ENCODE peak calls at places on chromosomes 7 and 10, in nine cellular contexts. P is RKO; Z is body of pancreas; S is nephron progenitor cell; J is T-cell; H is effector CD4-positive, alpha-beta T cell; Q is RPMI7951; G is non-pigmented ciliary epithelial cell; T is HTR-8/SVneo. A is an unnamed sample.

GRCh38 chr7:135672560-135673359 is 10.4 kb downstream of the STMP1 start:
- DNase-seq in H (no peak), Z (peak; percentile 18), J (no peak), T (peak; percentile 41), Q (peak; percentile 70), G (no peak), P (peak; percentile 81), S (no peak), A (no peak)

GRCh38 chr7:33807779-33808482 is 97.4 kb upstream of the BMPER start:
- DNase-seq in H (no peak), G (peak; percentile 69), P (peak; percentile 36), Q (peak; percentile 86), Z (peak; percentile 7), J (no peak), T (peak; percentile 27), S (peak; percentile 30), A (no peak)

GRCh38 chr10:21372651-21373410 is 152.7 kb downstream of the SKIDA1 start:
- DNase-seq in H (no peak), Q (peak; percentile 97), S (no peak), Z (no peak), G (no peak), T (peak; percentile 70), J (peak; percentile 13), P (peak; percentile 53), A (no peak)

GRCh38 chr10:104232613-104233102 is 494 bp upstream of the CFAP43 start:
- DNase-seq in S (no peak), Z (no peak), Q (no peak), H (no peak), T (no peak), G (no peak), J (no peak), P (no peak), A (no peak)

GRCh38 chr10:48314107-48314506 is 7.6 kb downstream of the MAPK8 start:
- DNase-seq in Z (no peak), Q (no peak), S (no peak), J (no peak), H (no peak), P (no peak), G (no peak), T (no peak), A (no peak)

GRCh38 chr10:79068203-79068561 is 584 bp upstream of the ZMIZ1 start:
- DNase-seq in Z (no peak), G (no peak), J (peak; percentile 29), T (no peak), S (no peak), P (no peak), H (no peak), Q (no peak), A (no peak)

GRCh38 chr7:125126376-125126775 is 196.8 kb upstream of the POT1 start:
- DNase-seq in Z (no peak), J (no peak), P (no peak), Q (no peak), G (no peak), T (no peak), H (no peak), S (no peak), A (no peak)

GRCh38 chr7:113086928-113087277 is 276 bp upstream of the GPR85 start:
- DNase-seq in P (no peak), G (no peak), Z (no peak), Q (no peak), H (no peak), T (no peak), J (no peak), S (no peak), A (no peak)

GRCh38 chr7:44150966-44151678 is 10.0 kb upstream of the MYL7 start:
- DNase-seq in G (no peak), P (no peak), Z (no peak), Q (no peak), S (no peak), T (no peak), H (no peak), J (no peak), A (no peak)

GRCh38 chr10:30747633-30748032 is 118.1 kb upstream of the LYZL2 start:
- DNase-seq in Q (peak; percentile 89), G (no peak), S (no peak), Z (no peak), J (no peak), T (peak; percentile 25), H (no peak), P (peak; percentile 54), A (peak; percentile 4)

GRCh38 chr7:55235115-55235514 is 130.0 kb upstream of the LANCL2 start:
- DNase-seq in T (no peak), P (no peak), J (no peak), H (no peak), Z (no peak), Q (peak; percentile 60), S (no peak), G (no peak), A (no peak)

GRCh38 chr10:32618482-32618881 is 172.5 kb downstream of the CCDC7 start:
- DNase-seq in T (no peak), P (no peak), J (no peak), Q (no peak), Z (no peak), G (no peak), S (no peak), H (no peak), A (no peak)

GRCh38 chr7:123460616-123461015 is 73.8 kb downstream of the IQUB start:
- DNase-seq in P (peak; percentile 13), Z (no peak), S (no peak), Q (no peak), G (peak; percentile 88), J (no peak), T (no peak), H (no peak), A (no peak)

GRCh38 chr7:2082357-2083038 is 150.2 kb downstream of the MAD1L1 start:
- DNase-seq in G (peak; percentile 58), Q (no peak), J (no peak), H (no peak), S (peak; percentile 52), T (no peak), Z (peak; percentile 15), P (no peak), A (no peak)

GRCh38 chr7:158973440-158973839 is 117.1 kb downstream of the DYNC2I1 start:
- DNase-seq in Q (no peak), J (peak; percentile 28), T (no peak), H (peak; percentile 28), S (peak; percentile 46), G (no peak), Z (peak; percentile 68), P (no peak), A (no peak)

GRCh38 chr10:82288461-82288881 is 413.5 kb downstream of the NRG3 start:
- DNase-seq in H (no peak), Z (no peak), S (no peak), P (no peak), T (no peak), Q (no peak), G (peak; percentile 40), J (no peak), A (no peak)

GRCh38 chr10:125560947-125561346 is 122.0 kb downstream of the TEX36 start:
- DNase-seq in P (no peak), H (no peak), J (no peak), Z (no peak), T (no peak), G (no peak), Q (no peak), S (no peak), A (no peak)

GRCh38 chr7:149007146-149007545 is 21.2 kb downstream of the PDIA4 start:
- DNase-seq in S (no peak), P (no peak), H (no peak), J (no peak), Q (no peak), Z (no peak), T (no peak), G (no peak), A (no peak)

GRCh38 chr10:17217661-17218306 is 10.3 kb upstream of the VIM start:
- DNase-seq in H (no peak), P (peak; percentile 83), Q (peak; percentile 82), J (no peak), G (no peak), T (no peak), Z (no peak), S (no peak), A (no peak)

GRCh38 chr7:106737202-106737562 is 76.2 kb upstream of the CCDC71L start:
- DNase-seq in S (no peak), J (no peak), H (no peak), T (no peak), Z (no peak), P (peak; percentile 57), Q (peak; percentile 62), G (peak; percentile 32), A (no peak)

GRCh38 chr7:55130079-55130476 is 111.3 kb downstream of the EGFR start:
- DNase-seq in J (no peak), S (no peak), Q (peak; percentile 79), G (no peak), H (no peak), Z (no peak), P (no peak), T (no peak), A (no peak)

GRCh38 chr7:5602734-5603133 is 178.7 kb downstream of the RNF216 start:
- DNase-seq in Z (no peak), Q (no peak), S (no peak), T (no peak), G (no peak), J (no peak), H (no peak), P (no peak), A (no peak)

GRCh38 chr10:27744478-27745379 is 890 bp downstream of the MKX start:
- DNase-seq in S (peak; percentile 71), Q (no peak), Z (peak; percentile 32), T (no peak), H (no peak), G (no peak), P (no peak), J (peak; percentile 9), A (no peak)

GRCh38 chr7:30505174-30505697 is 607 bp upstream of the GGCT start:
- DNase-seq in H (no peak), P (no peak), S (no peak), Q (no peak), G (no peak), Z (no peak), J (no peak), T (no peak), A (no peak)

GRCh38 chr10:71323407-71323806 is 4.3 kb downstream of the SLC29A3 start:
- DNase-seq in Z (no peak), P (peak; percentile 64), H (no peak), T (peak; percentile 30), G (no peak), J (no peak), S (no peak), Q (peak; percentile 20), A (no peak)

GRCh38 chr10:77832243-77832642 is 94.3 kb downstream of the DLG5 start:
- DNase-seq in Q (no peak), T (no peak), H (peak; percentile 40), Z (no peak), S (no peak), G (no peak), P (no peak), J (peak; percentile 44), A (peak; percentile 65)

GRCh38 chr10:102869290-102870198 is at the start of gene AS3MT:
- DNase-seq in P (no peak), Z (peak; percentile 53), G (no peak), Q (no peak), S (peak; percentile 88), H (no peak), J (peak; percentile 4), T (peak; percentile 70), A (no peak)

GRCh38 chr7:158803226-158803944 is 25.9 kb downstream of the ESYT2 start:
- DNase-seq in H (no peak), T (no peak), G (no peak), Q (no peak), Z (no peak), S (no peak), P (no peak), J (no peak), A (no peak)

GRCh38 chr10:47062801-47063200 is 151.6 kb downstream of the PTPN20 start:
- DNase-seq in G (no peak), Q (no peak), P (no peak), H (no peak), T (no peak), J (no peak), Z (no peak), S (no peak), A (no peak)

GRCh38 chr7:148911626-148912025 is 27.5 kb upstream of the EZH2 start:
- DNase-seq in P (no peak), H (no peak), T (no peak), S (no peak), G (no peak), Q (no peak), Z (no peak), J (peak; percentile 2), A (no peak)

GRCh38 chr10:79007843-79008319 is 60.9 kb upstream of the ZMIZ1 start:
- DNase-seq in Q (peak; percentile 44), Z (no peak), P (no peak), T (no peak), S (no peak), G (no peak), J (no peak), H (no peak), A (no peak)

A was measured in effector memory CD4-positive, alpha-beta T cell.